ENCODE peak calls at places on chromosome 19, in eight cellular contexts. One of them, this sample, is unnamed.

GRCh38 chr19:44807652-44808462 is 1.0 kb upstream of the BCAM start:
- DNase-seq in EL: peak
- DNase-seq in colonic mucosa: peak
- DNase-seq in amniotic stem cell: no peak
- DNase-seq in AG09319: peak
- DNase-seq in NCI-H1417: peak
- DNase-seq in nephron progenitor cell: peak
- DNase-seq in CD4-positive, CD25-positive, alpha-beta regulatory T cell: no peak
- DNase-seq in this sample: no peak

GRCh38 chr19:7533281-7533819 is 2.2 kb upstream of the PNPLA6 start:
- DNase-seq in NCI-H1417: peak
- DNase-seq in colonic mucosa: peak
- DNase-seq in nephron progenitor cell: no peak
- DNase-seq in AG09319: peak
- DNase-seq in EL: peak
- DNase-seq in amniotic stem cell: no peak
- DNase-seq in CD4-positive, CD25-positive, alpha-beta regulatory T cell: no peak
- DNase-seq in this sample: no peak

GRCh38 chr19:39237200-39238184 is 7.3 kb downstream of the IFNL3 start:
- DNase-seq in CD4-positive, CD25-positive, alpha-beta regulatory T cell: no peak
- DNase-seq in EL: peak
- DNase-seq in NCI-H1417: peak
- DNase-seq in colonic mucosa: peak
- DNase-seq in nephron progenitor cell: peak
- DNase-seq in AG09319: no peak
- DNase-seq in amniotic stem cell: no peak
- DNase-seq in this sample: peak

GRCh38 chr19:11073568-11073967 is 15.7 kb upstream of the LDLR start:
- DNase-seq in colonic mucosa: no peak
- DNase-seq in NCI-H1417: no peak
- DNase-seq in EL: no peak
- DNase-seq in CD4-positive, CD25-positive, alpha-beta regulatory T cell: no peak
- DNase-seq in amniotic stem cell: no peak
- DNase-seq in AG09319: no peak
- DNase-seq in nephron progenitor cell: no peak
- DNase-seq in this sample: no peak

GRCh38 chr19:51507640-51508058 is 6.0 kb upstream of the SIGLEC12 start:
- DNase-seq in amniotic stem cell: no peak
- DNase-seq in CD4-positive, CD25-positive, alpha-beta regulatory T cell: no peak
- DNase-seq in AG09319: no peak
- DNase-seq in EL: no peak
- DNase-seq in NCI-H1417: no peak
- DNase-seq in nephron progenitor cell: no peak
- DNase-seq in colonic mucosa: no peak
- DNase-seq in this sample: no peak

GRCh38 chr19:1698636-1699035 is 46.2 kb upstream of the TCF3 start:
- DNase-seq in NCI-H1417: no peak
- DNase-seq in CD4-positive, CD25-positive, alpha-beta regulatory T cell: no peak
- DNase-seq in EL: no peak
- DNase-seq in amniotic stem cell: no peak
- DNase-seq in AG09319: no peak
- DNase-seq in colonic mucosa: no peak
- DNase-seq in nephron progenitor cell: no peak
- DNase-seq in this sample: no peak

GRCh38 chr19:39969266-39969665 is 1.7 kb upstream of the PSMC4 start:
- DNase-seq in amniotic stem cell: no peak
- DNase-seq in CD4-positive, CD25-positive, alpha-beta regulatory T cell: no peak
- DNase-seq in AG09319: no peak
- DNase-seq in NCI-H1417: no peak
- DNase-seq in EL: no peak
- DNase-seq in nephron progenitor cell: no peak
- DNase-seq in colonic mucosa: peak
- DNase-seq in this sample: no peak

GRCh38 chr19:377801-378581 is 31.0 kb downstream of the C2CD4C start:
- DNase-seq in CD4-positive, CD25-positive, alpha-beta regulatory T cell: no peak
- DNase-seq in colonic mucosa: no peak
- DNase-seq in amniotic stem cell: no peak
- DNase-seq in EL: no peak
- DNase-seq in nephron progenitor cell: no peak
- DNase-seq in AG09319: no peak
- DNase-seq in NCI-H1417: no peak
- DNase-seq in this sample: no peak

GRCh38 chr19:44988896-44989563 is 12.2 kb upstream of the RELB start:
- DNase-seq in EL: peak
- DNase-seq in colonic mucosa: peak
- DNase-seq in CD4-positive, CD25-positive, alpha-beta regulatory T cell: peak
- DNase-seq in AG09319: peak
- DNase-seq in nephron progenitor cell: peak
- DNase-seq in amniotic stem cell: peak
- DNase-seq in NCI-H1417: peak
- DNase-seq in this sample: peak

GRCh38 chr19:54918499-54918898 is 12.6 kb downstream of the NCR1 start:
- DNase-seq in nephron progenitor cell: no peak
- DNase-seq in NCI-H1417: no peak
- DNase-seq in amniotic stem cell: no peak
- DNase-seq in EL: no peak
- DNase-seq in AG09319: no peak
- DNase-seq in CD4-positive, CD25-positive, alpha-beta regulatory T cell: no peak
- DNase-seq in colonic mucosa: no peak
- DNase-seq in this sample: no peak

GRCh38 chr19:13212759-13213330 is 62.6 kb downstream of the IER2 start:
- DNase-seq in EL: peak
- DNase-seq in amniotic stem cell: no peak
- DNase-seq in CD4-positive, CD25-positive, alpha-beta regulatory T cell: peak
- DNase-seq in NCI-H1417: peak
- DNase-seq in colonic mucosa: peak
- DNase-seq in nephron progenitor cell: peak
- DNase-seq in AG09319: no peak
- DNase-seq in this sample: peak

GRCh38 chr19:3167533-3168272 is 10.9 kb upstream of the S1PR4 start:
- DNase-seq in nephron progenitor cell: no peak
- DNase-seq in NCI-H1417: no peak
- DNase-seq in amniotic stem cell: no peak
- DNase-seq in AG09319: no peak
- DNase-seq in EL: no peak
- DNase-seq in CD4-positive, CD25-positive, alpha-beta regulatory T cell: no peak
- DNase-seq in colonic mucosa: no peak
- DNase-seq in this sample: no peak

This sample was measured in NCI-H2081.